ENCODE peak calls at places on chromosomes 4 and X, in four cellular contexts. T is GM12878, A is A549, K is K562. S is an unnamed sample.

GRCh38 chr4:78022517-78022916 is 34.6 kb upstream of the FRAS1 start:
- DNase-seq in T (no peak), A (no peak), K (no peak), S (no peak)

GRCh38 chr4:181820518-181820917 is 422.7 kb upstream of the TENM3 start:
- DNase-seq in T (no peak), A (no peak), K (no peak), S (no peak)

GRCh38 chrX:1440506-1440905 is 12.2 kb downstream of the ASMTL start:
- DNase-seq in T (no peak), A (no peak), K (no peak), S (peak; percentile 6)

GRCh38 chrX:97931586-97931985 is 1047.9 kb downstream of the RPA4 start:
- DNase-seq in T (no peak), A (no peak), K (no peak), S (no peak)

GRCh38 chrX:123450217-123450616 is 266.1 kb downstream of the GRIA3 start:
- DNase-seq in T (no peak), A (peak; percentile 1), K (no peak), S (no peak)

GRCh38 chr4:164731827-164732474 is 22.0 kb upstream of the SMIM31 start:
- DNase-seq in T (peak; percentile 3), A (peak; percentile 25), K (peak; percentile 67), S (peak; percentile 65)

GRCh38 chr4:124307143-124307542 is 405.4 kb downstream of the ANKRD50 start:
- DNase-seq in T (no peak), A (no peak), K (no peak), S (no peak)

GRCh38 chr4:164396439-164396838 is 357.5 kb upstream of the SMIM31 start:
- DNase-seq in T (no peak), A (no peak), K (no peak), S (no peak)

GRCh38 chrX:102957751-102958150 is 20.7 kb downstream of the RAB40AL start:
- DNase-seq in T (no peak), A (no peak), K (no peak), S (no peak)

GRCh38 chr4:165312506-165312905 is 15.0 kb upstream of the MSMO1 start:
- DNase-seq in T (no peak), A (no peak), K (no peak), S (no peak)

GRCh38 chr4:160009656-160010493 is 907.0 kb downstream of the RAPGEF2 start:
- DNase-seq in T (no peak), A (no peak), K (no peak), S (no peak)

GRCh38 chrX:19751068-19751467 is 136.3 kb downstream of the SH3KBP1 start:
- DNase-seq in T (no peak), A (no peak), K (no peak), S (peak; percentile 14)

GRCh38 chr4:30776921-30777415 is 56.8 kb downstream of the PCDH7 start:
- DNase-seq in T (no peak), A (no peak), K (no peak), S (no peak)

GRCh38 chr4:62517721-62518120 is 1317.6 kb downstream of the ADGRL3 start:
- DNase-seq in T (no peak), A (no peak), K (no peak), S (no peak)

GRCh38 chr4:168128601-168129000 is 36.3 kb downstream of the ANXA10 start:
- DNase-seq in T (no peak), A (no peak), K (no peak), S (no peak)

GRCh38 chrX:131068945-131069719 is 11.0 kb downstream of the ARHGAP36 start:
- DNase-seq in T (no peak), A (peak; percentile 72), K (peak; percentile 51), S (peak; percentile 83)

GRCh38 chr4:95158045-95158444 is 390.7 kb downstream of the UNC5C start:
- DNase-seq in T (no peak), A (no peak), K (no peak), S (no peak)

GRCh38 chr4:156103306-156103705 is 149.6 kb upstream of the CTSO start:
- DNase-seq in T (no peak), A (no peak), K (no peak), S (no peak)

GRCh38 chr4:3207531-3208037 is 41.4 kb upstream of the MSANTD1 start:
- DNase-seq in T (no peak), A (no peak), K (no peak), S (no peak)

GRCh38 chrX:13721819-13722527 is 12.4 kb downstream of the TRAPPC2 start:
- DNase-seq in T (no peak), A (no peak), K (no peak), S (no peak)

GRCh38 chrX:30504309-30504708 is 73.3 kb downstream of the TASL start:
- DNase-seq in T (peak; percentile 5), A (no peak), K (peak; percentile 11), S (no peak)

GRCh38 chr4:3224971-3225850 is 23.7 kb upstream of the MSANTD1 start:
- DNase-seq in T (no peak), A (no peak), K (no peak), S (no peak)

GRCh38 chr4:8709729-8710360 is 117.3 kb downstream of the CPZ start:
- DNase-seq in T (no peak), A (no peak), K (no peak), S (peak; percentile 12)

GRCh38 chrX:30971761-30972603 is 82.9 kb upstream of the TAB3 start:
- DNase-seq in T (no peak), A (peak; percentile 22), K (peak; percentile 16), S (peak; percentile 11)

DNA sequence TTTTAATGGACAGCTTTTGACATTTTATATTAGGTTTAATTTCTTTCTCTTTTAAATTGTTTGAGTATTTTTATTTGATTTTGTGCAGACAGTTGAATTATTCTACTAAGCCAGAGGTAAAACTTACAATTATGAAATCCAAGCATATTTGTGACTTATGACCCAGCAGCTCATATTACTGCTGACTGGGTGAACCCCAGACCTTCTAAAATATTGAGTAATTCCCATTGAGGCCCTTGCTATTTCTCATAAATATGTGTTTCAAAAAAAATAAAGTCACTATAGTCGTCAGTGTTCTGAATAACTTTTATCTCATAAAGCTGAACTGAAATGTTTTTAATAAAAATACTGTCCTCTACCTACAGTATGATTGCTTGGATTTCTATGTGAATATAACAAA is 303.2 kb downstream of the IQCM start:
- DNase-seq in T (no peak), A (no peak), K (no peak), S (no peak)
- TF ChIP-seq ESRRA in T (no peak), A (no peak), K (no peak), S (no peak)

GRCh38 chr4:56326363-56326762 is 60.9 kb downstream of the AASDH start:
- DNase-seq in T (no peak), A (no peak), K (no peak), S (no peak)
- TF ChIP-seq ESRRA in T (no peak), A (no peak), K (no peak), S (no peak)

GRCh38 chr4:48184891-48185290 is 50.8 kb upstream of the TXK start:
- DNase-seq in T (no peak), A (no peak), K (no peak), S (no peak)

GRCh38 chr4:48175806-48176205 is 41.8 kb upstream of the TXK start:
- DNase-seq in T (no peak), A (no peak), K (no peak), S (no peak)

GRCh38 chr4:48178931-48179330 is 44.9 kb upstream of the TXK start:
- DNase-seq in T (no peak), A (no peak), K (no peak), S (no peak)

GRCh38 chr4:48175328-48175727 is 41.3 kb upstream of the TXK start:
- DNase-seq in T (no peak), A (no peak), K (no peak), S (peak; percentile 63)

DNA sequence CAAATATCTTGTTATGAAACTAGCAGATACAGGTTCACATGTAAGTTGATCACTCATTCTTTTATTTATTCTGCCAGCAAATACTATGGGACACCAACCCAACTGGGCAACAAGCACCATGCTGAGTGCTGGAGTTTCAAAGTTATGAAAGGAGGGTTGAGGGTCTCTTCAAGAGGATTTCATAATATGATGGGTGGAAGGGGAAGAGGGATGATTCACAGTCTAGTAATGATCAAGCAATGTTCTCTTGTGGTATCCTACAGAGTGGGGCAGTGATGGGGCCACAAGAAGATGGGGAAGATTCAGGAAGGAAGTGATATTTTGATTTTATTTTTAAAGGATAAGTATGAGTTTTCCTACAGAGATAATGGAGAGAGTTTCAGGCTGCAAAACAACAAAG is 46.2 kb upstream of the TXK start:
- DNase-seq in T (no peak), A (no peak), K (no peak), S (no peak)
- TF ChIP-seq ESRRA in T (no peak), A (no peak), K (no peak), S (no peak)

DNA sequence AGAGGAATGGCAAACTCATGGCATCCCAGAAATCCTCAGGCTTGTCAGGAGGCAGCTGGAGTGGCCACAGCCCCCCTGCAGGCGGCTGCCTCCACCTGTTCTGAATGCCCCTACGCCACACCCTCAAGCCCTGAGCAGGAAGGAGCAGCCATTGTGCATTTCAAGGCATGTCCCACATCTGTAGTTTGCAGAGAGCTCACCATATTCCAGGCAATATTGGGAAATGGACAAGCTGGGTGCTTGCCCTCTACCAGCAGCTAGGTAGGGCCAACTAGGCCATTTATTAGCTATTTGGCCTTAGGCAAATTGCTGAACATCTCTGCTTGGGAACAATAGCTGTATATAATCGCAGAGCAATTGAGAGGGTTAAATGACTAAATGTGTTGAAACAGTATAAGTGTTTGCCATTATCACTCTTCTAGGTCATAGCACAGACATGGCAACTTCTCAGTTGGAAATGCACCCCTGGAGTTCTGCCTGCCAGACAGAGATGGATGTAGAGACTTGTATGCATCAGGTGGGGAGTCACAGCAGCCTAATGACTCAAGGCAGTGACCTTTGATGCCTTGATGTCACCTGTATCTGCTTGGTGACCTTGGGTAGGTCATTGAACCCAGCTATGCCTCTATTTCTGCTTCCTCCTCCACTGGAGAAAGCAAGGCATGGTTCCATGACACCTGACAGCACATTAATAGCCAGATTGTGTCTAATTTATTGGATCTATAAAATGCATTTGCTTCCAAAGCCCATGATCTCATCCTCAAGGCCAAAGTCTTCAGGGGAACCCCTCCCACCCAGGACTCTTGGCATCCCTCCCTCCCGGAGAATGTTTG is 52.8 kb downstream of the FHDC1 start:
- DNase-seq in T (no peak), A (no peak), K (no peak), S (no peak)
- TF ChIP-seq ESRRA in T (no peak), A (no peak), K (no peak), S (no peak)